ENCODE peak calls at places on chromosomes 7 and 10, in six cellular contexts. E, S, O, Q, W and X are unnamed samples.

GRCh38 chr10:92699518-92700272 is 9.9 kb downstream of the HHEX start:
- DNase-seq in E (peak; percentile 69), S (peak; percentile 41), O (no peak), W (no peak), Q (peak; percentile 36), X (peak; percentile 72)

GRCh38 chr7:103715376-103716110 is 269.5 kb upstream of the SLC26A5 start:
- DNase-seq in O (no peak), Q (no peak), S (no peak), W (no peak), E (no peak), X (no peak)

GRCh38 chr10:100890696-100891271 is 22.0 kb upstream of the SLF2 start:
- DNase-seq in W (no peak), E (peak; percentile 64), O (no peak), S (peak; percentile 75), Q (no peak), X (no peak)

GRCh38 chr7:36473454-36474282 is 84.0 kb downstream of the ANLN start:
- DNase-seq in Q (peak; percentile 68), W (peak; percentile 39), S (peak; percentile 28), E (peak; percentile 40), O (no peak), X (peak; percentile 58)

GRCh38 chr10:114266521-114266920 is 27.5 kb downstream of the VWA2 start:
- DNase-seq in E (peak; percentile 24), W (peak; percentile 81), Q (no peak), S (no peak), O (peak; percentile 32), X (no peak)

GRCh38 chr7:2567663-2568238 is 9.0 kb downstream of the IQCE start:
- DNase-seq in E (no peak), W (no peak), Q (peak; percentile 68), O (no peak), S (no peak), X (no peak)

GRCh38 chr7:80907141-80907601 is 11.7 kb downstream of the SEMA3C start:
- DNase-seq in S (no peak), E (no peak), Q (no peak), O (no peak), W (no peak), X (no peak)

GRCh38 chr10:99369126-99369525 is 40.0 kb downstream of the CNNM1 start:
- DNase-seq in Q (no peak), W (no peak), S (no peak), E (no peak), O (no peak), X (no peak)

GRCh38 chr10:61758440-61758839 is 95.7 kb downstream of the CABCOCO1 start:
- DNase-seq in S (no peak), O (no peak), W (no peak), E (peak; percentile 11), Q (no peak), X (no peak)

GRCh38 chr7:24756545-24756988 is 697 bp downstream of the GSDME start:
- DNase-seq in O (no peak), W (no peak), S (no peak), Q (peak; percentile 61), E (peak; percentile 43), X (no peak)

GRCh38 chr7:148712610-148713330 is 14.1 kb downstream of the CUL1 start:
- DNase-seq in E (no peak), O (no peak), W (no peak), S (no peak), Q (no peak), X (no peak)

GRCh38 chr10:3760083-3760482 is 24.9 kb downstream of the KLF6 start:
- DNase-seq in O (no peak), S (no peak), W (no peak), E (no peak), Q (no peak), X (no peak)

GRCh38 chr10:3763035-3763456 is 22.0 kb downstream of the KLF6 start:
- DNase-seq in O (no peak), E (no peak), W (no peak), Q (no peak), S (no peak), X (no peak)

GRCh38 chr10:3761916-3762708 is 22.9 kb downstream of the KLF6 start:
- DNase-seq in Q (no peak), E (no peak), S (no peak), O (no peak), W (no peak), X (no peak)

GRCh38 chr10:3759397-3759796 is 25.6 kb downstream of the KLF6 start:
- DNase-seq in E (no peak), Q (no peak), O (no peak), W (no peak), S (no peak), X (no peak)

DNA sequence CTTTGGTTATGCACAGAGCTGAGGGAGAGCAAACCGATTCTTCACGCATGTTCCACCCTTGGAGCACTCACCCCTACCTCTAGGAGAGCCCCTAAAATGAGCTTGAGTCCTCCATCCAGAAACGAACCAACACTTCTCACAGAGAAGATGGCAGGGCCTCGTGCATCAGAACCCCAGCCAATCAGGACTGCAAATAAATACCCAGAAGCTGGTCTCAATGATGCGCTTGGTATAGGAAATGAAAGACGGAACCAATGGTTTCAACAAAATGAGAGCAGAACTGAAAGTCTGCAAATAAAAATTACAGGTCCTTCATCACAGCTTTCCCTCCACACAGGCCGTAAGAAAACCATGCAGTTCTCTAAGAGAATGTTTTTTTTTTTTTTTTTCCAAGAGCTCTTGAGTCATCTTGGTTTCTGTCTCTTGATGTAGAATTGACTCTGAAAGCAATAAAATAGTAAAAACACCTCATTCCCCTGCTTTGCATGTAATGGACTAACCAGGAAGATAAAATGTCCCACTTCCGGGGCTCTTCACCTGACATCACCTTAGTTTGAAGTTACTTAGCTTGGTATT is 23.8 kb downstream of the KLF6 start:
- DNase-seq in Q (no peak), O (no peak), E (no peak), W (no peak), S (no peak), X (peak; percentile 47)
- H3K4me1 ChIP-seq in Q (peaks cover 18% of the 10 kb centered on the region), O (no peaks in the 10 kb centered on the region), E (peaks cover 3% of the 10 kb centered on the region), W (peaks cover 18% of the 10 kb centered on the region), S (peaks cover 52% of the 10 kb centered on the region), X (no peaks in the 10 kb centered on the region)

GRCh38 chr10:58894929-58895328 is 281.5 kb upstream of the PHYHIPL start:
- DNase-seq in O (no peak), S (no peak), Q (no peak), W (no peak), E (no peak), X (no peak)

GRCh38 chr10:58886390-58886789 is 290.1 kb upstream of the PHYHIPL start:
- DNase-seq in Q (no peak), W (no peak), O (no peak), S (no peak), E (no peak), X (no peak)

GRCh38 chr10:58892039-58892665 is 284.3 kb upstream of the PHYHIPL start:
- DNase-seq in E (no peak), O (no peak), Q (peak; percentile 19), W (no peak), S (no peak), X (no peak)

GRCh38 chr10:58888957-58889356 is 287.5 kb upstream of the PHYHIPL start:
- DNase-seq in S (no peak), W (no peak), E (no peak), O (no peak), Q (no peak), X (no peak)
- TF ChIP-seq POLR2A in S (no peak), W (no peak), E (no peak), O (no peak), Q (no peak), X (no peak)

GRCh38 chr10:124723826-124724225 is 20.4 kb downstream of the FAM53B start:
- DNase-seq in Q (no peak), E (no peak), O (no peak), S (no peak), W (no peak), X (peak; percentile 62)
- H3K4me1 ChIP-seq in Q (peaks cover 86% of the 10 kb centered on the region), E (peaks cover 20% of the 10 kb centered on the region), O (peaks cover 37% of the 10 kb centered on the region), S (no peaks in the 10 kb centered on the region), W (peaks cover 79% of the 10 kb centered on the region), X (peaks cover 30% of the 10 kb centered on the region)

GRCh38 chr10:47384148-47384921 is at the start of gene ZNF488:
- DNase-seq in O (peak; percentile 72), S (peak; percentile 94), E (peak; percentile 83), Q (peak; percentile 84), W (peak; percentile 87), X (peak; percentile 47)
- TF ChIP-seq POLR2A in O (peak; percentile 36), S (peak; percentile 69), E (no peak), Q (no peak), W (no peak), X (peak; percentile 84)

GRCh38 chr10:110307805-110308204 is 3.1 kb upstream of the SMNDC1 start:
- DNase-seq in O (no peak), S (no peak), W (no peak), Q (no peak), E (peak; percentile 67), X (no peak)

GRCh38 chr10:110310741-110311140 is 6.0 kb upstream of the SMNDC1 start:
- DNase-seq in Q (no peak), O (no peak), W (no peak), E (peak; percentile 87), S (no peak), X (no peak)

GRCh38 chr10:110312206-110312605 is 7.5 kb upstream of the SMNDC1 start:
- DNase-seq in E (no peak), S (no peak), Q (no peak), W (no peak), O (no peak), X (no peak)

GRCh38 chr10:110313674-110314073 is 9.0 kb upstream of the SMNDC1 start:
- DNase-seq in E (no peak), O (no peak), S (no peak), W (no peak), Q (no peak), X (no peak)

DNA sequence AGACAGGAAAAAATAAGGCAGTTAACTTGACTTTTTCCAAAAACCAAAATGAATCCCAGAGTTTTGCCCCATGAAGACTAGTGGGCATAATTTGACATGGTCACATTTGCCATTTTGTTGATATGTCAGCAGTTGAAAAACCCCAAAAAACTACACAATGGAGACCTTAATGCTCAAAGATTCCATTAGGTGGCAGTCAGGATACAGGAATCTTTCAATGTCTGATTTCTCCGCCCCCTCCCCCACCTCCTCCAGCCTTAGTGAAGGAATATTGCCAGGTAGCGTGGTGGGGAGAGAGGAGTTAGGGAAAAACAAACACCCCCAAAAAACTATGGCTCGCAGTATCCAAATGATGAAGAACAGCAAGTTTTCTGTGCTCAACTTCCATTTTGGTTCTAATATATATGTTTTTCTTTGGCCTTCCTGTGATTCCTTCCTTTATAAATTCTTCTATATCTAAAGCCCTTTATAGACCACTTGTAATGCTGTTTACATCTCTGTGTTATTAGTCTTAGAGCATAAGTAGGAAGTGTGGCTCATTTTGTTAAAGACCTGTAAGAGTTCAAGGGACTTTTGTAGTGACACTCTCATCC is 6.7 kb upstream of the SMNDC1 start:
- DNase-seq in W (peak; percentile 57), S (peak; percentile 54), Q (peak; percentile 50), E (peak; percentile 65), O (peak; percentile 52), X (peak; percentile 50)
- H3K4me1 ChIP-seq in W (no peaks in the 10 kb centered on the region), S (peaks cover 57% of the 10 kb centered on the region), Q (no peaks in the 10 kb centered on the region), E (peaks cover 47% of the 10 kb centered on the region), O (no peaks in the 10 kb centered on the region), X (no peaks in the 10 kb centered on the region)